ENCODE peak calls at places on chromosome 18, in five cellular contexts. One of them, this sample, is unnamed.

GRCh38 chr18:33210575-33211189 is 229.8 kb downstream of the CCDC178 start:
- DNase-seq in HAP-1: peak
- DNase-seq in EL: no peak
- DNase-seq in AG10803: peak
- DNase-seq in renal cortical epithelial cell: peak
- DNase-seq in this sample: no peak

GRCh38 chr18:63553117-63553516 is 10.9 kb downstream of the SERPINB12 start:
- DNase-seq in AG10803: peak
- DNase-seq in HAP-1: no peak
- DNase-seq in renal cortical epithelial cell: peak
- DNase-seq in EL: peak
- DNase-seq in this sample: no peak

GRCh38 chr18:59459352-59460059 is 100.4 kb upstream of the LMAN1 start:
- DNase-seq in EL: peak
- DNase-seq in AG10803: peak
- DNase-seq in HAP-1: no peak
- DNase-seq in renal cortical epithelial cell: peak
- DNase-seq in this sample: no peak

GRCh38 chr18:62711781-62712180 is 3.6 kb upstream of the PHLPP1 start:
- DNase-seq in AG10803: no peak
- DNase-seq in HAP-1: no peak
- DNase-seq in renal cortical epithelial cell: no peak
- DNase-seq in EL: no peak
- DNase-seq in this sample: no peak

GRCh38 chr18:57743008-57743407 is 60.1 kb downstream of the ATP8B1 start:
- DNase-seq in EL: peak
- DNase-seq in AG10803: peak
- DNase-seq in HAP-1: peak
- DNase-seq in renal cortical epithelial cell: peak
- DNase-seq in this sample: no peak

GRCh38 chr18:62717059-62717849 is 1.9 kb downstream of the PHLPP1 start:
- DNase-seq in EL: peak
- DNase-seq in HAP-1: peak
- DNase-seq in renal cortical epithelial cell: peak
- DNase-seq in AG10803: peak
- DNase-seq in this sample: no peak

GRCh38 chr18:45590060-45590537 is 25.2 kb upstream of the SLC14A2 start:
- DNase-seq in AG10803: peak
- DNase-seq in EL: no peak
- DNase-seq in renal cortical epithelial cell: no peak
- DNase-seq in HAP-1: no peak
- DNase-seq in this sample: no peak

GRCh38 chr18:79606621-79607331 is 72.8 kb upstream of the CTDP1 start:
- DNase-seq in renal cortical epithelial cell: no peak
- DNase-seq in HAP-1: no peak
- DNase-seq in EL: no peak
- DNase-seq in AG10803: no peak
- DNase-seq in this sample: no peak

GRCh38 chr18:36714476-36714875 is 114.3 kb downstream of the TPGS2 start:
- DNase-seq in HAP-1: no peak
- DNase-seq in renal cortical epithelial cell: no peak
- DNase-seq in AG10803: no peak
- DNase-seq in EL: no peak
- DNase-seq in this sample: no peak

GRCh38 chr18:79542876-79543750 is 136.5 kb upstream of the CTDP1 start:
- DNase-seq in AG10803: no peak
- DNase-seq in renal cortical epithelial cell: no peak
- DNase-seq in HAP-1: no peak
- DNase-seq in EL: no peak
- DNase-seq in this sample: no peak

GRCh38 chr18:23237524-23238151 is 102.4 kb downstream of the CABLES1 start:
- DNase-seq in EL: peak
- DNase-seq in HAP-1: no peak
- DNase-seq in renal cortical epithelial cell: peak
- DNase-seq in AG10803: peak
- DNase-seq in this sample: peak

GRCh38 chr18:66742832-66743231 is 138.9 kb upstream of the CDH19 start:
- DNase-seq in AG10803: no peak
- DNase-seq in HAP-1: no peak
- DNase-seq in EL: no peak
- DNase-seq in renal cortical epithelial cell: no peak
- DNase-seq in this sample: no peak

GRCh38 chr18:23442958-23443357 is 10.1 kb upstream of the RIOK3 start:
- DNase-seq in AG10803: no peak
- DNase-seq in renal cortical epithelial cell: no peak
- DNase-seq in EL: no peak
- DNase-seq in HAP-1: no peak
- DNase-seq in this sample: no peak

GRCh38 chr18:77013777-77014525 is 118.6 kb downstream of the MBP start:
- DNase-seq in renal cortical epithelial cell: no peak
- DNase-seq in AG10803: no peak
- DNase-seq in EL: no peak
- DNase-seq in HAP-1: no peak
- DNase-seq in this sample: no peak

GRCh38 chr18:48119204-48119603 is 188.7 kb upstream of the SMAD2 start:
- DNase-seq in EL: no peak
- DNase-seq in renal cortical epithelial cell: no peak
- DNase-seq in AG10803: no peak
- DNase-seq in HAP-1: no peak
- DNase-seq in this sample: no peak

GRCh38 chr18:30004977-30005376 is 1037.6 kb downstream of the DSC3 start:
- DNase-seq in EL: no peak
- DNase-seq in AG10803: no peak
- DNase-seq in HAP-1: no peak
- DNase-seq in renal cortical epithelial cell: no peak
- DNase-seq in this sample: no peak

GRCh38 chr18:76445741-76446232 is 49.3 kb downstream of the ZNF516 start:
- DNase-seq in EL: peak
- DNase-seq in AG10803: no peak
- DNase-seq in HAP-1: no peak
- DNase-seq in renal cortical epithelial cell: no peak
- DNase-seq in this sample: no peak

GRCh38 chr18:12597775-12598174 is 60.1 kb downstream of the SPIRE1 start:
- DNase-seq in AG10803: peak
- DNase-seq in HAP-1: no peak
- DNase-seq in renal cortical epithelial cell: peak
- DNase-seq in EL: peak
- DNase-seq in this sample: peak

GRCh38 chr18:29439398-29439797 is 1262.5 kb upstream of the CDH2 start:
- DNase-seq in AG10803: no peak
- DNase-seq in EL: no peak
- DNase-seq in renal cortical epithelial cell: no peak
- DNase-seq in HAP-1: no peak
- DNase-seq in this sample: no peak